ENCODE peak calls at places on chromosomes 4 and X, in seven cellular contexts. X is right cardiac atrium, I is Peyer's patch, Y is suprapubic skin, O is small intestine, N is cardiac muscle cell, E is psoas muscle. B is an unnamed sample.

GRCh38 chrX:127305013-127305412 is 485.5 kb downstream of the PRR32 start:
- DNase-seq in O (no peak), E (no peak), X (no peak), I (no peak), Y (no peak), N (no peak), B (no peak)

GRCh38 chr4:52657630-52658501 is 1.2 kb downstream of the USP46 start:
- DNase-seq in N (peak), O (no peak), I (no peak), X (peak), E (peak), Y (no peak), B (no peak)

GRCh38 chrX:123339201-123339905 is 155.3 kb downstream of the GRIA3 start:
- DNase-seq in N (peak), X (no peak), E (no peak), Y (no peak), O (peak), I (no peak), B (no peak)

GRCh38 chr4:155688211-155688610 is 21.6 kb downstream of the GUCY1A1 start:
- DNase-seq in N (no peak), X (no peak), I (no peak), Y (no peak), E (no peak), O (no peak), B (no peak)

GRCh38 chr4:184953971-184954370 is 64.3 kb upstream of the HELT start:
- DNase-seq in X (no peak), E (no peak), Y (no peak), I (no peak), N (no peak), O (no peak), B (no peak)

GRCh38 chrX:96611619-96612362 is 72.9 kb upstream of the DIAPH2 start:
- DNase-seq in X (no peak), O (no peak), I (no peak), N (peak), E (no peak), Y (no peak), B (no peak)

GRCh38 chr4:101089168-101089567 is 258.2 kb downstream of the PPP3CA start:
- DNase-seq in O (no peak), Y (no peak), X (no peak), E (no peak), N (no peak), I (no peak), B (no peak)

GRCh38 chr4:127049506-127049905 is 583.3 kb upstream of the INTU start:
- DNase-seq in E (no peak), I (no peak), N (no peak), Y (no peak), O (no peak), X (no peak), B (no peak)

GRCh38 chrX:50801135-50801534 is 12.9 kb downstream of the SHROOM4 start:
- DNase-seq in X (no peak), O (no peak), Y (no peak), E (no peak), I (no peak), N (no peak), B (no peak)

GRCh38 chrX:20333672-20334071 is 67.0 kb upstream of the RPS6KA3 start:
- DNase-seq in O (no peak), X (no peak), I (no peak), Y (no peak), N (no peak), E (no peak), B (no peak)

GRCh38 chr4:138663883-138664282 is 351.7 kb upstream of the NOCT start:
- DNase-seq in E (no peak), Y (no peak), X (no peak), N (no peak), I (no peak), O (no peak), B (no peak)

GRCh38 chr4:138659041-138659565 is 356.5 kb upstream of the NOCT start:
- DNase-seq in Y (no peak), I (no peak), O (no peak), N (no peak), X (no peak), E (no peak), B (no peak)

GRCh38 chr4:138659640-138660325 is 355.8 kb upstream of the NOCT start:
- DNase-seq in Y (no peak), I (no peak), N (no peak), O (no peak), E (no peak), X (no peak), B (no peak)

GRCh38 chr4:138655970-138656369 is 359.6 kb upstream of the NOCT start:
- DNase-seq in I (no peak), E (no peak), X (no peak), N (no peak), O (no peak), Y (no peak), B (no peak)

GRCh38 chr4:138658518-138658917 is 357.1 kb upstream of the NOCT start:
- DNase-seq in I (no peak), O (no peak), X (no peak), Y (no peak), E (no peak), N (no peak), B (no peak)
- H3K27ac ChIP-seq in I (no peak), O (no peak), X (no peak), Y (no peak), E (no peak), N (no peak), B (no peak)

GRCh38 chr4:123987408-123987807 is 590.8 kb downstream of the SPRY1 start:
- DNase-seq in I (no peak), X (no peak), E (no peak), N (peak), O (no peak), Y (no peak), B (no peak)
- H3K27ac ChIP-seq in I (no peak), X (peak), E (peak), N (no peak), O (no peak), Y (peak), B (peak)

GRCh38 chr4:19944251-19944650 is 307.5 kb upstream of the SLIT2 start:
- DNase-seq in X (no peak), Y (no peak), O (no peak), I (no peak), N (no peak), E (no peak), B (no peak)

GRCh38 chr4:19944806-19945205 is 306.9 kb upstream of the SLIT2 start:
- DNase-seq in O (no peak), Y (no peak), I (no peak), E (no peak), X (peak), N (no peak), B (no peak)

GRCh38 chr4:19945979-19946380 is 305.7 kb upstream of the SLIT2 start:
- DNase-seq in N (peak), Y (no peak), E (no peak), O (no peak), X (no peak), I (no peak), B (no peak)

GRCh38 chr4:19947349-19947748 is 304.4 kb upstream of the SLIT2 start:
- DNase-seq in O (no peak), E (no peak), Y (no peak), I (no peak), N (peak), X (no peak), B (no peak)

GRCh38 chr4:19945501-19945900 is 306.2 kb upstream of the SLIT2 start:
- DNase-seq in Y (no peak), E (no peak), N (no peak), X (no peak), I (no peak), O (no peak), B (no peak)
- H3K27ac ChIP-seq in Y (no peak), E (no peak), N (no peak), X (no peak), I (no peak), O (no peak), B (no peak)

GRCh38 chr4:139532951-139533350 is 23.1 kb downstream of the SETD7 start:
- DNase-seq in E (no peak), O (no peak), N (no peak), I (no peak), Y (no peak), X (no peak), B (no peak)

GRCh38 chr4:139535852-139536234 is 20.2 kb downstream of the SETD7 start:
- DNase-seq in E (no peak), I (no peak), Y (no peak), O (no peak), N (no peak), X (no peak), B (no peak)

GRCh38 chr4:139535228-139535851 is 20.7 kb downstream of the SETD7 start:
- DNase-seq in X (no peak), N (no peak), E (no peak), Y (no peak), I (no peak), O (no peak), B (no peak)

GRCh38 chr4:139537292-139537691 is 18.7 kb downstream of the SETD7 start:
- DNase-seq in X (no peak), Y (no peak), O (no peak), I (no peak), E (no peak), N (no peak), B (no peak)

GRCh38 chr4:139534287-139534950 is 21.6 kb downstream of the SETD7 start:
- DNase-seq in N (no peak), I (no peak), X (no peak), E (no peak), O (no peak), Y (no peak), B (no peak)
- H3K27ac ChIP-seq in N (no peak), I (no peak), X (no peak), E (peak), O (no peak), Y (no peak), B (no peak)

GRCh38 chr4:74092957-74093356 is 6.0 kb downstream of the CXCL2 start:
- DNase-seq in X (no peak), E (no peak), Y (no peak), I (no peak), N (peak), O (no peak), B (no peak)

GRCh38 chr4:74095886-74096264 is 3.1 kb downstream of the CXCL2 start:
- DNase-seq in O (no peak), E (no peak), X (no peak), Y (no peak), I (no peak), N (no peak), B (no peak)

GRCh38 chr4:74095482-74095881 is 3.5 kb downstream of the CXCL2 start:
- DNase-seq in O (peak), X (no peak), N (peak), I (no peak), E (no peak), Y (no peak), B (no peak)

GRCh38 chr4:74096265-74096980 is 2.6 kb downstream of the CXCL2 start:
- DNase-seq in O (no peak), X (no peak), E (no peak), N (peak), I (no peak), Y (no peak), B (no peak)

DNA sequence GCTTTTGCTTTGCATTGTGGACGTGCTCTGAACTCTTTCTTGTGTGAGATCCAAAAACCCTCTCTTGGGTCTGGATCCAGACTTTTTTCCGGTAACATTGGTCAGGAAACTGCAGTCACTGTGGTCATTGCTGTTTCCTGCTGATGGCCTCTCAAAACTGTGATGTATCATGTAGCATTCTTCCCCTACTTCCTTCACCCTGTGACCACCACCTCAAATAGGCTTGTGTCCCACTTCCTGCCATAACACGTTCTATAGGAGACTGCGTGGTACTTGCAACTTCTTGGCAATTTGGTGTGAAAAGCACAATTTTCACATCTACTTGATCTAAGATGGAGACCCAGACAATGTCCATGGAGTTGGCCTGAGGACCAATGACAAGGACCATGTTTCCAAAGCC is 4.8 kb downstream of the CXCL2 start:
- DNase-seq in E (no peak), N (no peak), I (no peak), X (no peak), Y (no peak), O (no peak), B (no peak)
- H3K27ac ChIP-seq in E (no peak), N (no peak), I (no peak), X (peak), Y (no peak), O (no peak), B (peak)

DNA sequence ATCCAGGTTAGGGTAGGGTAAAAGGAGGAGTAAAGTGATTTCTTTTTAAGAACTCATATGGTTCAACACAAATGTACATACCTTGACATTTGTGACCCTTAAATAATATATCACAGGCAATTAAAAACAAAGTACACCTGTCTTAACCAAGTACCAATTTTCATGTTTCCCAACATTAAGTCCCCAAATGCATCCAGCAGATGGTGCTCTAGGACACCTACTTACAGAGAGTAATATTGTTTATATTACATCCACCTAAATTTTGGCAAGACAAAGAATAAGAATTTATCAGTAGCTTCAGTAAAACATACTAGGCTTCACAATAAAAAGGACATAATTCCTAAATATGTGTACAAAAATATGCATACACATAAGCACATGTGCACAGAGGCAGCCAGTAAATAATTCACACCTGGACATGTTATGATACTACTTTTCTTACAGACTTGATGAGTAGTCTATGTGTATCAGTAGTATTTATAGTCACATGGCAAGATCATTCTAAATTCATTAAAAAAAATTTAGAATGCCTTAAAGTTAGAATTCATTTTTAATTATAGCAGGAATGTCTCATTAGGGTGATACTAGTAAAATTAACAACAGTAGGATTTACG is 219.7 kb downstream of the DCLK2 start:
- DNase-seq in O (peak), E (no peak), I (peak), Y (no peak), X (no peak), N (peak), B (no peak)
- H3K27ac ChIP-seq in O (no peak), E (no peak), I (no peak), Y (no peak), X (no peak), N (no peak), B (no peak)

GRCh38 chr4:13618212-13618806 is 9.2 kb downstream of the BOD1L1 start:
- DNase-seq in N (no peak), I (no peak), Y (no peak), X (no peak), E (no peak), O (no peak), B (no peak)
- H3K27ac ChIP-seq in N (no peak), I (no peak), Y (no peak), X (no peak), E (no peak), O (no peak), B (no peak)

DNA sequence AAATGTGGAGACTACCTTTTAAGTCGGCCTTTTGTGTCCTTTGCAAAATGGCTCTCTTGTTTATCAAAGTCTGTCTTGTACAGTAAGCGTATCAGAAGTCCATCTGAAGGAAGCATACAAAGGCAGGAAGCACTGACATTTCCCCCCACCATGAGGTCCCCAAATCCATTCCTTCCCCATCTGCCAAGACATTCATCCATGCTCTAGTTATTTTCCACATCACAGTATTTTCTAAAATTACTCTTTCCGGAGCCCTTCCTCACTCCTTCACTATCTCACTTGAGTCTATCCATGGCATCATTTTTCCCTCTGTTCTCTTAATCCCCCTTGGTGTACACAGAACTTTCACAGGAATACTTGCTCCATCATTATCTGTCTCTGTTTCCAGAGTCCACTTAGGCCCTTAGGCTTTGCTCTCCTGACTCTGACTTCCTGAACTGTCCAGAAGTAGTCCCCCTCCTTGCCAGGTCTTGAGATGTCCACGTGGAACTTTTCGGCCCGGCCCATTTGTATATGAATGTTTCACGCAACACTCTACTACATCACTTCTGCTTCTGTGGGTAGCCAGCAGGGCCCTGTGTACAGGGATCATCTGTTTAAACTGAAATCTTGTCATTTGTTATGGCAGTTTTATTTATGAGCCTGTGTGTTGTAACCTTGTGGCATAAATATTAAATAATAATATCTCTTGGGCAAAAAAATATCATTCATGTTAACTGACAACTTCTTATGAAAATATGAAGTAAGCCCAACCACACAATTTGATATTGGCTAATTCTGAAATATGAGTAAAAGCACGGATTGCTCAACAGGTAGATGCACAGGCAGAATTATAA is 2.0 kb downstream of the SEL1L3 start:
- DNase-seq in I (peak), O (no peak), N (peak), X (no peak), Y (no peak), E (no peak), B (peak)
- H3K27ac ChIP-seq in I (peak), O (peak), N (no peak), X (no peak), Y (no peak), E (peak), B (peak)

B was measured in lower lobe of right lung.